ENCODE peak calls at places on chromosomes 7 and 10, in five cellular contexts. U is BJ; Z is CD8-positive, alpha-beta memory T cell; O is hepatocyte; E is heart left ventricle. G is an unnamed sample.

GRCh38 chr10:103470755-103471653 is 8.0 kb downstream of the CALHM3 start:
- DNase-seq in U (no peak), Z (peak; percentile 91), O (no peak), E (no peak), G (peak; percentile 98)

GRCh38 chr7:84384417-84384816 is 189.8 kb upstream of the SEMA3A start:
- DNase-seq in U (no peak), Z (no peak), O (no peak), E (no peak), G (no peak)

GRCh38 chr7:29998489-29998888 is 8.9 kb upstream of the SCRN1 start:
- DNase-seq in U (no peak), Z (no peak), O (no peak), E (no peak), G (no peak)

GRCh38 chr7:50837965-50838364 is 55.3 kb upstream of the GRB10 start:
- DNase-seq in U (no peak), Z (no peak), O (no peak), E (no peak), G (no peak)

GRCh38 chr7:94423865-94424264 is 29.2 kb downstream of the COL1A2 start:
- DNase-seq in U (peak; percentile 89), Z (no peak), O (no peak), E (no peak), G (no peak)

GRCh38 chr10:103845983-103846382 is 9.4 kb downstream of the SH3PXD2A start:
- DNase-seq in U (no peak), Z (no peak), O (no peak), E (peak; percentile 48), G (peak; percentile 22)

GRCh38 chr10:105398202-105398601 is 757.1 kb downstream of the SORCS3 start:
- DNase-seq in U (no peak), Z (no peak), O (no peak), E (peak; percentile 19), G (no peak)

GRCh38 chr7:63047546-63047945 is 951.1 kb upstream of the ZNF722 start:
- DNase-seq in U (no peak), Z (no peak), O (no peak), E (no peak), G (no peak)

GRCh38 chr7:1240917-1241509 is 8.3 kb downstream of the UNCX start:
- DNase-seq in U (no peak), Z (no peak), O (no peak), E (no peak), G (no peak)

GRCh38 chr10:51386248-51386885 is 312.1 kb downstream of the PRKG1 start:
- DNase-seq in U (no peak), Z (no peak), O (no peak), E (no peak), G (no peak)

GRCh38 chr10:70886921-70887665 is 1.3 kb downstream of the PCBD1 start:
- DNase-seq in U (no peak), Z (no peak), O (no peak), E (no peak), G (no peak)

GRCh38 chr7:56063882-56064625 is at the start of gene SUMF2:
- DNase-seq in U (no peak), Z (peak; percentile 92), O (peak; percentile 96), E (peak; percentile 95), G (peak; percentile 95)

GRCh38 chr10:2933924-2934323 is 133.4 kb upstream of the PFKP start:
- DNase-seq in U (no peak), Z (no peak), O (no peak), E (no peak), G (no peak)

GRCh38 chr7:5139998-5140397 is 50.0 kb upstream of the WIPI2 start:
- DNase-seq in U (no peak), Z (no peak), O (peak; percentile 21), E (no peak), G (peak; percentile 56)

GRCh38 chr7:130118294-130118693 is 48.0 kb downstream of the KLHDC10 start:
- DNase-seq in U (no peak), Z (no peak), O (no peak), E (no peak), G (no peak)

GRCh38 chr7:29421010-29421956 is 142.4 kb upstream of the PRR15 start:
- DNase-seq in U (no peak), Z (no peak), O (no peak), E (no peak), G (peak; percentile 12)

GRCh38 chr10:71015674-71016073 is 127.3 kb upstream of the PCBD1 start:
- DNase-seq in U (no peak), Z (no peak), O (no peak), E (no peak), G (no peak)

GRCh38 chr7:27122075-27122910 is 8.3 kb downstream of the HOXA4 start:
- DNase-seq in U (no peak), Z (no peak), O (peak; percentile 58), E (no peak), G (no peak)

GRCh38 chr10:17512341-17513001 is 58.1 kb upstream of the ST8SIA6 start:
- DNase-seq in U (peak; percentile 89), Z (no peak), O (peak; percentile 58), E (peak; percentile 37), G (peak; percentile 12)

GRCh38 chr10:126508535-126509040 is 120.3 kb upstream of the ADAM12 start:
- DNase-seq in U (no peak), Z (no peak), O (peak; percentile 29), E (no peak), G (no peak)

GRCh38 chr7:70239930-70240329 is 641.7 kb downstream of the AUTS2 start:
- DNase-seq in U (no peak), Z (no peak), O (no peak), E (no peak), G (no peak)

GRCh38 chr7:102175423-102176170 is 111.1 kb upstream of the SH2B2 start:
- DNase-seq in U (no peak), Z (no peak), O (no peak), E (no peak), G (no peak)

GRCh38 chr7:127838816-127839415 is 186.9 kb downstream of the SND1 start:
- DNase-seq in U (no peak), Z (no peak), O (peak; percentile 61), E (no peak), G (no peak)

GRCh38 chr10:108393111-108393510 is 1228.6 kb upstream of the SORCS1 start:
- DNase-seq in U (no peak), Z (no peak), O (no peak), E (no peak), G (no peak)

GRCh38 chr10:123200510-123200909 is 46.3 kb downstream of the BUB3 start:
- DNase-seq in U (no peak), Z (no peak), O (no peak), E (no peak), G (no peak)

GRCh38 chr10:12922117-12922900 is 79.2 kb downstream of the CCDC3 start:
- DNase-seq in U (no peak), Z (no peak), O (no peak), E (no peak), G (no peak)

GRCh38 chr10:31590023-31590800 is 271.2 kb downstream of the ZEB1 start:
- DNase-seq in U (no peak), Z (no peak), O (no peak), E (no peak), G (no peak)

GRCh38 chr7:33986951-33987948 is 81.9 kb downstream of the BMPER start:
- DNase-seq in U (peak; percentile 99), Z (no peak), O (peak; percentile 71), E (no peak), G (no peak)

GRCh38 chr7:36760856-36761762 is 36.8 kb upstream of the AOAH start:
- DNase-seq in U (no peak), Z (no peak), O (peak; percentile 29), E (no peak), G (no peak)

GRCh38 chr7:125828153-125828690 is 898.6 kb upstream of the POT1 start:
- DNase-seq in U (no peak), Z (no peak), O (no peak), E (no peak), G (no peak)

GRCh38 chr10:61958793-61959192 is 57.3 kb downstream of the ARID5B start:
- DNase-seq in U (no peak), Z (no peak), O (no peak), E (no peak), G (no peak)

GRCh38 chr7:69060516-69060915 is 537.8 kb upstream of the AUTS2 start:
- DNase-seq in U (no peak), Z (no peak), O (no peak), E (no peak), G (no peak)

GRCh38 chr7:146123715-146124114 is 7.1 kb downstream of the CNTNAP2 start:
- DNase-seq in U (no peak), Z (no peak), O (no peak), E (no peak), G (no peak)

GRCh38 chr7:95126053-95126709 is 198.2 kb downstream of the PON1 start:
- DNase-seq in U (no peak), Z (no peak), O (no peak), E (no peak), G (no peak)

GRCh38 chr10:62131724-62132123 is 136.9 kb downstream of the RTKN2 start:
- DNase-seq in U (no peak), Z (no peak), O (no peak), E (no peak), G (no peak)

DNA sequence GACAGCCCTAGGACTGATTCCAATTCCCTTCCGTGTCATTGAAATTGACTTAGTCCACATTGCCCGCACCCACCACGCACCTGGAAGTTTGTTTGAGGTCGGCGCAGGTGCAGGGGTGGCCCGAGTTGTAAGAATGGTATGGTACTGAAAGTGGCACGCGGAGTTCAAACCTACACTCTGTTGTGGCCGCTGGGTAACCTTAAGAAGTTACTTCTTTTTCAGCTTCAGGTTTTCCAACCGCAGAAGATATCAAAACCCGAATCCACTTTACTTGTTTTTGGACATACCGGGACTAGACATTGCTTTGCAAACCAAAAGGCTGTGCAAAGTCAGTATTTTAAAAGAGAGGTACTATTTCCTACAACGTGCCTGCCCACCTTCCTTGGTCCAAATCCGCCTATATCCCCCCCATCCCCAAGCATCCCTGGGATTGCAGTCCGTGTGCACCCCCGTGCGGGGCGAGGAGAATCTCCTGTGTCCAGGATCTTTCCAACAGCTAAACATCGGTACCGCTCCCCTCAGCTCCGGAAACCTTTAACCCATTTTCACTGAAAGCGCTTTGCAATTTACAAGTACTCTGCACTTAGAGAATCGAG is 1.0 kb downstream of the IGFBP3 start:
- DNase-seq in U (no peak), Z (no peak), O (no peak), E (no peak), G (no peak)
- H3K4me3 ChIP-seq in U (peak overlapping the region; percentile 75), Z (no peak overlapping the region), O (peak overlapping the region; percentile 47), E (peak overlapping the region; percentile 59), G (no peak overlapping the region)

DNA sequence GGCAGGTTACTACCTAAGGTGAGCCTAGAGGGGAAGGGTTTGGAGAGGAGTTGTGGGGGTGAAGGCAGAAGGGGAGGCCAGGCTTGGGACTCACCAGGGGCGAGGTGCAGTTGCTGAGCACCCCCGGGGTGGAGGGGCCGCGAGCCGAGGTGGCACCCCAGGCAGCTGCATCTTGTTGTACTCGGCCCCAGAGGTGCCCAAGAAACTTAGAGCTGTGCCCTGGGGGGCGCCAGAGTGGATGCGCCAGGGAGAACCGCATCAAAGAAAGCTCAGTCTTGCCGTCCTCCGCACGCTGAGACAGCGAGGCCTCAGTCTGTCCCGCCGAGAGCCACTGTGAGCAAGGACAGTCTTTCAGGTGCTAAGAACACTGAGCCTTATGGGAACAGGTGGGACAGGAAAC is 7.4 kb downstream of the ATG9B start:
- DNase-seq in U (no peak), Z (no peak), O (no peak), E (no peak), G (no peak)
- H3K4me3 ChIP-seq in U (no peak overlapping the region), Z (no peak overlapping the region), O (no peak overlapping the region), E (no peak overlapping the region), G (no peak overlapping the region)

GRCh38 chr7:158587425-158588084 is at the start of gene PTPRN2:
- DNase-seq in U (no peak), Z (no peak), O (peak; percentile 92), E (peak; percentile 65), G (peak; percentile 50)
- H3K4me3 ChIP-seq in U (peak within 1 kb of the TSS; percentile 46), Z (no peak within 1 kb of the TSS), O (no peak within 1 kb of the TSS), E (peak within 1 kb of the TSS; percentile 34), G (no peak within 1 kb of the TSS)

GRCh38 chr7:7569615-7570014 is 2.9 kb downstream of the MIOS start:
- DNase-seq in U (no peak), Z (no peak), O (no peak), E (no peak), G (peak; percentile 55)
- H3K4me3 ChIP-seq in U (no peak overlapping the region), Z (peak overlapping the region; percentile 2), O (no peak overlapping the region), E (no peak overlapping the region), G (peak overlapping the region; percentile 87)

G was measured in GM12865.